ENCODE peak calls at places on chromosome 17, in ten cellular contexts. T is AG04449; V is GOT3; L is amygdala; G is HTR-8/SVneo; Q is HEK293T; Y is activated CD8-positive, alpha-beta memory T cell treated with anti-CD3 and anti-CD28 coated beads for 1 hour; N is AML-193; U is NCI-H2171 treated with DMSO at 0.1 percent for 48 hours; C is fibroblast of lung. S is an unnamed sample.

GRCh38 chr17:60665602-60666001 is 12.0 kb upstream of the BCAS3 start:
- DNase-seq in V (no peak), G (no peak), Q (no peak), L (no peak), N (no peak), T (no peak), C (no peak), Y (no peak), U (no peak), S (no peak)

GRCh38 chr17:52027620-52028019 is 130.9 kb downstream of the CA10 start:
- DNase-seq in C (peak), N (no peak), V (no peak), T (peak), L (no peak), G (peak), Y (no peak), U (no peak), Q (no peak), S (no peak)

GRCh38 chr17:58267347-58268324 is 13.1 kb downstream of the MPO start:
- DNase-seq in L (no peak), T (no peak), Y (no peak), C (no peak), Q (no peak), V (no peak), U (no peak), G (no peak), N (no peak), S (no peak)

GRCh38 chr17:33142703-33143299 is 150.3 kb downstream of the ASIC2 start:
- DNase-seq in Q (peak), U (no peak), G (peak), V (no peak), T (no peak), C (peak), L (no peak), Y (no peak), N (peak), S (peak)

GRCh38 chr17:78986048-78986648 is 6.4 kb upstream of the LGALS3BP start:
- DNase-seq in V (no peak), N (peak), Q (no peak), T (no peak), U (no peak), Y (no peak), L (no peak), G (no peak), C (peak), S (no peak)

GRCh38 chr17:82226170-82226808 is 2.6 kb upstream of the SLC16A3 start:
- DNase-seq in U (no peak), T (no peak), Y (no peak), Q (no peak), G (no peak), C (no peak), V (no peak), L (no peak), N (no peak), S (no peak)

GRCh38 chr17:27674335-27674734 is 43.3 kb downstream of the LGALS9 start:
- DNase-seq in T (no peak), G (no peak), Q (no peak), C (no peak), N (no peak), U (no peak), L (no peak), V (no peak), Y (no peak), S (no peak)

GRCh38 chr17:17609121-17609520 is 17.6 kb upstream of the PEMT start:
- DNase-seq in V (no peak), U (peak), L (no peak), N (no peak), Q (no peak), Y (no peak), C (no peak), G (no peak), T (no peak), S (no peak)

GRCh38 chr17:752620-753219 is 656 bp upstream of the GEMIN4 start:
- DNase-seq in N (no peak), V (no peak), T (no peak), C (peak), G (no peak), L (peak), Y (peak), Q (peak), U (peak), S (no peak)

GRCh38 chr17:35743911-35744328 is 9.1 kb downstream of the GAS2L2 start:
- DNase-seq in Q (no peak), L (no peak), G (peak), C (peak), U (no peak), V (no peak), N (peak), T (no peak), Y (no peak), S (no peak)

GRCh38 chr17:54754560-54754959 is 146.1 kb upstream of the TOM1L1 start:
- DNase-seq in C (no peak), T (no peak), Y (no peak), V (no peak), U (no peak), N (peak), G (no peak), L (no peak), Q (peak), S (no peak)